ENCODE peak calls at places on chromosomes 16 and 17, in four cellular contexts. One of them, this sample, is unnamed.

GRCh38 chr16:69276143-69277115 is 34.7 kb upstream of the VPS4A start:
- DNase-seq in CD8-positive, alpha-beta memory T cell: no peak
- DNase-seq in ascending aorta: peak; percentile 89
- DNase-seq in NCI-H1417: no peak
- DNase-seq in this sample: no peak

GRCh38 chr17:9487406-9487805 is 88.2 kb downstream of the STX8 start:
- DNase-seq in CD8-positive, alpha-beta memory T cell: no peak
- DNase-seq in ascending aorta: no peak
- DNase-seq in NCI-H1417: no peak
- DNase-seq in this sample: no peak

GRCh38 chr17:34720760-34721159 is 141.4 kb downstream of the TMEM132E start:
- DNase-seq in CD8-positive, alpha-beta memory T cell: no peak
- DNase-seq in ascending aorta: no peak
- DNase-seq in NCI-H1417: no peak
- DNase-seq in this sample: no peak

GRCh38 chr16:795580-796229 is 4.8 kb downstream of the GNG13 start:
- DNase-seq in CD8-positive, alpha-beta memory T cell: no peak
- DNase-seq in ascending aorta: no peak
- DNase-seq in NCI-H1417: no peak
- DNase-seq in this sample: no peak

GRCh38 chr16:82630688-82631087 is 3.9 kb downstream of the CDH13 start:
- DNase-seq in CD8-positive, alpha-beta memory T cell: no peak
- DNase-seq in ascending aorta: no peak
- DNase-seq in NCI-H1417: no peak
- DNase-seq in this sample: no peak

GRCh38 chr16:82638095-82638798 is 11.5 kb downstream of the CDH13 start:
- DNase-seq in CD8-positive, alpha-beta memory T cell: no peak
- DNase-seq in ascending aorta: no peak
- DNase-seq in NCI-H1417: no peak
- DNase-seq in this sample: no peak

GRCh38 chr17:2235792-2236365 is 67.7 kb downstream of the SMG6 start:
- DNase-seq in CD8-positive, alpha-beta memory T cell: no peak
- DNase-seq in ascending aorta: peak; percentile 77
- DNase-seq in NCI-H1417: no peak
- DNase-seq in this sample: no peak

GRCh38 chr16:56269824-56270684 is 78.8 kb downstream of the GNAO1 start:
- DNase-seq in CD8-positive, alpha-beta memory T cell: no peak
- DNase-seq in ascending aorta: peak; percentile 72
- DNase-seq in NCI-H1417: no peak
- DNase-seq in this sample: no peak

This sample was measured in activated CD8-positive, alpha-beta T cell treated with anti-CD3 and anti-CD28 coated beads, Interleukin-2, amount 10 ng/mL, durations not matched to agents 7 days and 5 days.